ENCODE peak calls at places on chromosomes 6 and 20, in seven cellular contexts. R is IMR-90, H is H9, C is neuronal stem cell, W is H1, O is mesenchymal stem cell, F is trophoblast cell. L is an unnamed sample.

GRCh38 chr6:113997106-113997505 is 26.2 kb upstream of the HDAC2 start:
- DNase-seq in R (peak), O (peak), W (no peak), C (no peak), H (no peak), F (no peak), L (no peak)

GRCh38 chr6:10599046-10599445 is 77.9 kb downstream of the GCNT2 start:
- DNase-seq in O (no peak), R (no peak), W (no peak), C (no peak), H (no peak), F (no peak), L (no peak)

GRCh38 chr20:62409935-62410741 is 3.1 kb upstream of the CABLES2 start:
- DNase-seq in H (peak), W (peak), R (no peak), C (peak), O (peak), F (no peak), L (peak)

GRCh38 chr20:11451793-11452291 is 465.9 kb upstream of the BTBD3 start:
- DNase-seq in O (no peak), W (no peak), R (peak), C (peak), F (no peak), H (peak), L (peak)

GRCh38 chr20:37389241-37389747 is 43.4 kb downstream of the SRC start:
- DNase-seq in C (no peak), R (no peak), H (peak), F (no peak), W (no peak), O (no peak), L (no peak)

GRCh38 chr6:7974932-7975763 is 64.6 kb upstream of the TXNDC5 start:
- DNase-seq in H (no peak), F (peak), C (no peak), O (peak), W (no peak), R (peak), L (peak)

GRCh38 chr6:165042912-165043311 is 266.5 kb downstream of the C6orf118 start:
- DNase-seq in C (no peak), F (peak), H (peak), W (no peak), O (no peak), R (no peak), L (peak)

GRCh38 chr20:18272451-18272850 is 15.9 kb upstream of the ZNF133 start:
- DNase-seq in C (no peak), H (no peak), O (peak), R (no peak), F (peak), W (no peak), L (peak)

GRCh38 chr20:38873050-38873581 is 53.1 kb upstream of the FAM83D start:
- DNase-seq in W (no peak), R (no peak), F (no peak), H (no peak), O (no peak), C (no peak), L (no peak)

GRCh38 chr6:83908813-83909212 is 49.3 kb downstream of the CYB5R4 start:
- DNase-seq in W (no peak), F (no peak), R (peak), H (no peak), C (no peak), O (no peak), L (no peak)

GRCh38 chr6:143117108-143117507 is 56.4 kb downstream of the AIG1 start:
- DNase-seq in C (no peak), F (no peak), O (no peak), H (no peak), R (no peak), W (no peak), L (no peak)

GRCh38 chr6:153108320-153108719 is 22.8 kb downstream of the RGS17 start:
- DNase-seq in R (no peak), H (no peak), F (no peak), C (no peak), W (no peak), O (peak), L (peak)

GRCh38 chr6:126657556-126658129 is 317.7 kb downstream of the CENPW start:
- DNase-seq in H (no peak), O (peak), R (peak), F (no peak), C (no peak), W (no peak), L (peak)

GRCh38 chr6:20924911-20925543 is 390.8 kb downstream of the CDKAL1 start:
- DNase-seq in O (peak), C (no peak), W (no peak), R (no peak), H (no peak), F (no peak), L (no peak)

GRCh38 chr6:170237999-170238740 is 52.7 kb downstream of the DLL1 start:
- DNase-seq in C (no peak), H (no peak), F (no peak), W (no peak), R (no peak), O (no peak), L (no peak)

GRCh38 chr20:24913076-24913628 is 35.9 kb upstream of the CST7 start:
- DNase-seq in O (no peak), F (no peak), H (no peak), R (no peak), C (no peak), W (peak), L (no peak)

GRCh38 chr20:17557675-17558006 is 12.2 kb upstream of the DSTN start:
- DNase-seq in F (peak), C (no peak), R (peak), H (no peak), W (no peak), O (peak), L (no peak)

GRCh38 chr6:143708889-143709288 is 31.1 kb downstream of the PHACTR2 start:
- DNase-seq in W (no peak), O (no peak), C (no peak), H (no peak), F (no peak), R (no peak), L (no peak)

GRCh38 chr6:79065232-79065631 is 12.8 kb downstream of the PHIP start:
- DNase-seq in O (no peak), W (no peak), C (no peak), F (no peak), H (no peak), R (no peak), L (no peak)

GRCh38 chr6:79062708-79063107 is 15.3 kb downstream of the PHIP start:
- DNase-seq in W (no peak), F (no peak), R (no peak), H (no peak), C (no peak), O (no peak), L (no peak)

GRCh38 chr6:79064635-79065034 is 13.4 kb downstream of the PHIP start:
- DNase-seq in F (no peak), R (no peak), C (no peak), H (no peak), W (no peak), O (no peak), L (no peak)

GRCh38 chr6:79066828-79067227 is 11.2 kb downstream of the PHIP start:
- DNase-seq in R (no peak), F (no peak), H (no peak), O (no peak), C (no peak), W (no peak), L (no peak)

DNA sequence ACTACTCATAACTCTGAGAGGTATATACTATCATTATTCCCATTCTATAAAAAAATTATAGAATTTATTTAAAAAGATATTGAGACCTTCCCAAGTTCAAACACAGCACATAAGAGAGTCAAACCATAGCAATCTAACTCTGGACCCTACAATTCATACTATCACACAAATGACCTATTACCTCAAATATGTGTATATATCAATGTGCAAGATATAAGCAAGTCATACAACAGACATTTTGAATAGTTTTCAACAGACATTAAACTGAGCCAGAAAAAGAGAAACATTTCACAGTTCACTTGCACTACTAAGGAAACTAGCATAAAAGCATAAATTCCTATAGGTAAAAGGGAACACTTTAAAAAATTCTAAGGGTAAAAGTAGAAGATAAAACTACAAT is 11.7 kb downstream of the PHIP start:
- DNase-seq in R (peak), O (no peak), F (no peak), W (no peak), H (no peak), C (no peak), L (no peak)
- H4K8ac ChIP-seq in R (no peak), O (no peak), F (no peak), W (no peak), H (no peak), C (no peak), L (no peak)

DNA sequence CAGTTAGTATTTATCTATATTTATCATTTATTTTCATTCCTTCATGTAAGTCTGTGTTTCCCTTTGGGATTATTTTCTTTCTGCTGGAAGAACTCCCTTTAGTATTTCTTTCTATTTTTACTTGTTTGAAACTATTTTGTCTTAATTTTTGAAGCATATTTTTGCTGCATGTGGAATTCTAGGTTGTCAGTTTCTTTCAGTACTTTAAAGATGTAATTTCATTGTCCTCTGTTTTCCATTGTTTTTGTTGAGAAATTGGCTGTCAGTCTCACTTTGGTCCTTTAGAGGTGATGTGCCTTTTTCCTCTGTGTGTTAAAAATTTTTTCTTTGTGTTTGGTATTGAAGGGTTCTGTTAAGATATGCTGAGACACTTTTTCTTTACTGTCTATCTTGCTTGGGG is 17.1 kb downstream of the RNF182 start:
- DNase-seq in F (no peak), R (no peak), O (no peak), W (no peak), H (no peak), C (no peak), L (peak)
- H4K8ac ChIP-seq in F (no peak), R (no peak), O (no peak), W (no peak), H (no peak), C (no peak), L (no peak)

DNA sequence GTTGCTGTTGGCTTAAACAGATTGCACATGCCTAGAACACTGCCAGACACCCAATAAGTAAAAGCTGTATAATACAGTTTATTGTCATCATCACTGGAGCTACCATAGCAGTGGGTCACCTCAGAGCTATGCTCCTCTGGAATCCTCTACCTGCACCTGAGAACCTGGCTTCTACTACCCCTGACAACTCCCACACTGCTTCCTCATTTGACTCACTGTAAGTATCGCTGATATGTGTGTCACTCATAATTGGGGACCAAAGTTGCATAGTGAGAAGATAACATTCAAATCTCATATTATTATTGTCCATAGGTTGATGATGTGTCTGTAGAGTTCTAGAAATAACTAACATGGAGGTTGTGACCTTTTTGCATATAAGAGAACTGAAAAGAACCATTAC is 5.3 kb downstream of the SLC17A3 start:
- DNase-seq in C (no peak), H (no peak), R (no peak), F (no peak), O (no peak), W (no peak), L (no peak)
- H4K8ac ChIP-seq in C (no peak), H (no peak), R (no peak), F (no peak), O (no peak), W (no peak), L (no peak)

GRCh38 chr6:90691823-90692222 is 105.0 kb upstream of the MAP3K7 start:
- DNase-seq in F (peak), O (no peak), H (no peak), R (no peak), W (no peak), C (no peak), L (peak)
- H4K8ac ChIP-seq in F (no peak), O (no peak), H (no peak), R (no peak), W (no peak), C (no peak), L (no peak)

DNA sequence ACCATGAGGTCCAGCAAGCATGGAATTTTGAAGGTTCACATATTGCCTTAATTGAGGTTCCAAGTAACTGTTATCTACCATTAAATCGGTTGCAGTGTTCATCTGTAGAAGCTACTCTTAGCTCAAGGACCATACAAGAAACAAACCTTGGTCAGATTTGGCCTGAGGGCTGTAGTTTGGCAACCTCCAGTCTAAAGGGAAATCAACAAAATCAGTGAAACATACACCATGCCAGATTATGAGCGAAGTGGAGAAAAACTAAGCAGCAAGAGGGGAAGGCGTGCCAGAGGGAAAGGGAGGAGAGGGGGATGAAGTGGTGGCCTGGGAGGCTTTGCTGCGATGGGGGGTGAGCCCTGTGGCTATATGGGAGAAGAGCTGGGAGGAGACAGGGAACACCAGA is 8.8 kb upstream of the SNAI1 start:
- DNase-seq in H (no peak), C (no peak), F (no peak), O (no peak), W (no peak), R (no peak), L (no peak)
- H4K8ac ChIP-seq in H (no peak), C (no peak), F (no peak), O (no peak), W (no peak), R (no peak), L (no peak)

DNA sequence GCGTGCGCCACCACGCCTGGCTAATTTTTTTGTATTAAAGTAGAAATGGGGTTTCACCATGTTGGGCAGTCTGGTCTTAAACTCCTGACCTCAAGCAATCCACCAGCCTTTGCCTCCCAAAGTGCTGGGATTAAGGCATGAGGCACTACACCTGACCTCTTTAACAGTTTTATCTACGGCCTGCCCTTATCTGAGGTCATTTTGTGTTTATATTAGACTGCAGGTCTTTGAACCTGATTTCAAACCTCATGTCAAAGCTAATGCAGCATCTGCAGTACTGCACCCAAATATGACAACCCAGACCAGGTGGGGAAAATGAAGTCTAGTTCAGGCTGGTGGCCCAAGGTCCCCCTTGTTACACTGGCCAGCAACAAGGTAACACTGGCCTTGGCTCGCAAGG is 89.3 kb upstream of the ARMC2 start:
- DNase-seq in R (no peak), F (no peak), W (no peak), H (no peak), O (no peak), C (no peak), L (no peak)
- H4K8ac ChIP-seq in R (no peak), F (no peak), W (no peak), H (no peak), O (no peak), C (no peak), L (no peak)

GRCh38 chr20:51797357-51798025 is 4.8 kb downstream of the SALL4 start:
- DNase-seq in R (peak), H (no peak), O (peak), C (peak), W (no peak), F (no peak), L (peak)
- H4K8ac ChIP-seq in R (no peak), H (no peak), O (no peak), C (no peak), W (no peak), F (no peak), L (no peak)

L was measured in mesendoderm.